ENCODE peak calls at places on chromosomes 1 and 21, in five cellular contexts. M is activated naive CD8-positive, alpha-beta T cell treated with anti-CD3 and anti-CD28 coated beads, Interleukin-2, amount 50 U/mL, for 16 hours; H is fibroblast of lung; C is NCI-H510A treated with DMSO at 0.1 percent for 48 hours; X is left lobe of liver. B is an unnamed sample.

GRCh38 chr1:67052741-67053534 is 1.0 kb downstream of the SLC35D1 start:
- DNase-seq in M (peak), C (peak), X (no peak), H (peak), B (no peak)

GRCh38 chr1:200917291-200917817 is 22.7 kb downstream of the INAVA start:
- DNase-seq in M (no peak), H (no peak), X (no peak), C (peak), B (no peak)

GRCh38 chr1:11501491-11501897 is 22.5 kb downstream of the DISP3 start:
- DNase-seq in X (no peak), M (no peak), C (no peak), H (no peak), B (no peak)

GRCh38 chr1:238302646-238303045 is 411.9 kb upstream of the ZP4 start:
- DNase-seq in M (no peak), H (no peak), X (no peak), C (no peak), B (no peak)

GRCh38 chr21:36430841-36431240 is 45.6 kb downstream of the CHAF1B start:
- DNase-seq in C (no peak), X (no peak), M (no peak), H (peak), B (no peak)

GRCh38 chr1:32733573-32734321 is 31.2 kb upstream of the SYNC start:
- DNase-seq in X (peak), M (no peak), H (peak), C (no peak), B (no peak)

GRCh38 chr1:83741348-83741747 is 257.6 kb downstream of the TTLL7 start:
- DNase-seq in M (no peak), H (no peak), C (no peak), X (no peak), B (no peak)

GRCh38 chr1:37537378-37537777 is 16.7 kb downstream of the SNIP1 start:
- DNase-seq in M (no peak), X (no peak), C (no peak), H (peak), B (peak)

GRCh38 chr1:2526824-2527552 is 592 bp upstream of the PANK4 start:
- DNase-seq in C (no peak), H (peak), X (peak), M (no peak), B (peak)

GRCh38 chr1:113215015-113215414 is 142.0 kb downstream of the LRIG2 start:
- DNase-seq in X (no peak), C (no peak), M (no peak), H (no peak), B (no peak)

GRCh38 chr1:27726173-27726793 is 522 bp downstream of the FAM76A start:
- DNase-seq in M (no peak), C (no peak), H (peak), X (peak), B (no peak)

GRCh38 chr1:61568460-61569211 is 156.3 kb downstream of the TM2D1 start:
- DNase-seq in H (no peak), X (no peak), C (no peak), M (no peak), B (no peak)

GRCh38 chr1:40299366-40300248 is 17.5 kb downstream of the COL9A2 start:
- DNase-seq in X (no peak), H (peak), C (no peak), M (no peak), B (no peak)

GRCh38 chr21:45318556-45319341 is 31.1 kb upstream of the POFUT2 start:
- DNase-seq in H (peak), C (no peak), M (no peak), X (peak), B (no peak)

GRCh38 chr1:214076341-214077035 is 88.7 kb downstream of the PROX1 start:
- DNase-seq in M (no peak), C (no peak), H (no peak), X (no peak), B (no peak)

GRCh38 chr1:87495147-87495546 is 166.5 kb downstream of the LMO4 start:
- DNase-seq in X (no peak), M (no peak), C (no peak), H (no peak), B (no peak)

GRCh38 chr1:184691719-184692324 is 62.8 kb downstream of the EDEM3 start:
- DNase-seq in X (no peak), H (peak), C (peak), M (no peak), B (peak)

GRCh38 chr1:226779536-226779935 is 40.5 kb upstream of the ITPKB start:
- DNase-seq in M (no peak), X (no peak), C (peak), H (no peak), B (no peak)

GRCh38 chr1:163537809-163538208 is 216.1 kb downstream of the NUF2 start:
- DNase-seq in C (no peak), M (no peak), H (no peak), X (no peak), B (no peak)

GRCh38 chr1:172499636-172500141 is 33.3 kb upstream of the SUCO start:
- DNase-seq in M (no peak), C (peak), X (peak), H (peak), B (no peak)

GRCh38 chr1:201346337-201346939 is 31.0 kb downstream of the TNNT2 start:
- DNase-seq in M (no peak), X (no peak), C (peak), H (peak), B (peak)

GRCh38 chr1:111736548-111737215 is 2.5 kb downstream of the INKA2 start:
- DNase-seq in M (no peak), H (peak), C (no peak), X (no peak), B (no peak)

GRCh38 chr1:13707211-13707610 is 7.2 kb downstream of the PRDM2 start:
- DNase-seq in H (no peak), M (no peak), C (no peak), X (no peak), B (peak)

GRCh38 chr1:245908543-245908942 is 598.5 kb downstream of the SMYD3 start:
- DNase-seq in M (no peak), X (no peak), C (no peak), H (no peak), B (no peak)

GRCh38 chr1:87781589-87781988 is 452.9 kb downstream of the LMO4 start:
- DNase-seq in H (no peak), M (no peak), X (no peak), C (no peak), B (no peak)

GRCh38 chr21:35991131-35991530 is 69.2 kb downstream of the SETD4 start:
- DNase-seq in H (no peak), X (no peak), C (no peak), M (no peak), B (no peak)

GRCh38 chr21:15057290-15057689 is 7.5 kb downstream of the NRIP1 start:
- DNase-seq in C (no peak), M (no peak), X (no peak), H (no peak), B (no peak)

GRCh38 chr1:156090822-156091188 is 8.5 kb upstream of the MEX3A start:
- DNase-seq in X (peak), C (peak), H (peak), M (peak), B (peak)

GRCh38 chr1:47225430-47226100 is 6.5 kb downstream of the TAL1 start:
- DNase-seq in C (no peak), M (no peak), H (no peak), X (peak), B (no peak)

GRCh38 chr1:153697873-153698647 is 19.6 kb downstream of the NPR1 start:
- DNase-seq in H (peak), C (no peak), M (no peak), X (no peak), B (no peak)

GRCh38 chr1:202131956-202132821 is 9.5 kb downstream of the GPR37L1 start:
- DNase-seq in H (no peak), M (no peak), C (no peak), X (no peak), B (no peak)

GRCh38 chr1:29579821-29580425 is 343.6 kb downstream of the PTPRU start:
- DNase-seq in X (no peak), C (no peak), H (peak), M (no peak), B (peak)

GRCh38 chr1:240190881-240191385 is 99.2 kb downstream of the FMN2 start:
- DNase-seq in C (peak), X (no peak), H (peak), M (no peak), B (peak)

GRCh38 chr1:210232524-210233215 is at the start of gene SERTAD4:
- DNase-seq in H (peak), M (no peak), C (peak), X (no peak), B (no peak)

GRCh38 chr1:243549108-243549507 is 293.3 kb downstream of the SDCCAG8 start:
- DNase-seq in C (no peak), H (peak), X (no peak), M (no peak), B (peak)

GRCh38 chr1:200866521-200866920 is 6.3 kb upstream of the GPR25 start:
- DNase-seq in C (no peak), H (peak), M (no peak), X (no peak), B (no peak)

B was measured in stromal cell of bone marrow.